ENCODE peak calls at places on chromosomes 12 and 14, in seven cellular contexts. N is breast epithelium, O is adrenal gland, T is esophagus squamous epithelium, C is testis, D is lower leg skin, K is HCT116. L is an unnamed sample.

GRCh38 chr12:89106950-89107349 is 245.4 kb downstream of the DUSP6 start:
- DNase-seq in K (no peak), T (no peak), O (no peak), C (no peak), D (no peak), N (no peak), L (no peak)

GRCh38 chr14:86541969-86542368 is 1012.0 kb downstream of the FLRT2 start:
- DNase-seq in K (no peak), N (no peak), O (no peak), C (no peak), D (no peak), T (no peak), L (no peak)

GRCh38 chr12:96487214-96487613 is 2.2 kb upstream of the CFAP54 start:
- DNase-seq in D (no peak), K (no peak), N (no peak), C (no peak), O (no peak), T (no peak), L (no peak)

GRCh38 chr14:69484444-69485113 is at the start of gene PLEKHD1:
- DNase-seq in T (no peak), K (peak; percentile 18), O (no peak), C (no peak), D (no peak), N (no peak), L (no peak)

GRCh38 chr12:18700254-18700653 is 37.6 kb downstream of the PLCZ1 start:
- DNase-seq in T (no peak), D (no peak), N (no peak), C (no peak), O (peak; percentile 69), K (no peak), L (no peak)

GRCh38 chr14:73713206-73713803 is 879 bp downstream of the PNMA1 start:
- DNase-seq in N (peak; percentile 44), D (no peak), O (no peak), T (no peak), C (no peak), K (no peak), L (no peak)

GRCh38 chr14:100078997-100079561 is 13.9 kb downstream of the EVL start:
- DNase-seq in D (peak; percentile 84), K (no peak), T (no peak), C (peak; percentile 16), N (no peak), O (no peak), L (peak; percentile 95)

GRCh38 chr14:96268426-96269358 is 12.7 kb downstream of the BDKRB1 start:
- DNase-seq in O (no peak), C (no peak), K (no peak), D (peak; percentile 92), T (no peak), N (no peak), L (peak; percentile 54)

GRCh38 chr12:125892276-125892675 is 827.0 kb downstream of the AACS start:
- DNase-seq in K (no peak), N (no peak), D (no peak), C (no peak), O (no peak), T (no peak), L (no peak)

GRCh38 chr14:94582199-94582750 is 1.0 kb downstream of the SERPINA5 start:
- DNase-seq in C (peak; percentile 84), T (no peak), D (peak; percentile 68), N (no peak), O (peak; percentile 84), K (no peak), L (no peak)

GRCh38 chr12:108570743-108571603 is 8.6 kb downstream of the ISCU start:
- DNase-seq in O (peak; percentile 2), K (peak; percentile 28), C (peak; percentile 12), N (no peak), T (no peak), D (peak; percentile 70), L (peak; percentile 70)

GRCh38 chr12:108566452-108566851 is 4.1 kb downstream of the ISCU start:
- DNase-seq in N (no peak), K (no peak), D (no peak), T (no peak), C (no peak), O (no peak), L (no peak)

GRCh38 chr12:108567974-108568652 is 5.7 kb downstream of the ISCU start:
- DNase-seq in N (no peak), O (no peak), K (no peak), C (no peak), T (no peak), D (peak; percentile 42), L (no peak)

GRCh38 chr12:108567388-108567787 is 5.0 kb downstream of the ISCU start:
- DNase-seq in D (no peak), C (no peak), O (no peak), T (no peak), N (no peak), K (no peak), L (no peak)

GRCh38 chr12:108568653-108569154 is 6.3 kb downstream of the ISCU start:
- DNase-seq in C (no peak), T (no peak), O (no peak), K (no peak), N (no peak), D (peak; percentile 69), L (no peak)
- TF ChIP-seq POLR2A in C (no peak), T (no peak), O (no peak), K (no peak), N (no peak), D (no peak), L (no peak)

DNA sequence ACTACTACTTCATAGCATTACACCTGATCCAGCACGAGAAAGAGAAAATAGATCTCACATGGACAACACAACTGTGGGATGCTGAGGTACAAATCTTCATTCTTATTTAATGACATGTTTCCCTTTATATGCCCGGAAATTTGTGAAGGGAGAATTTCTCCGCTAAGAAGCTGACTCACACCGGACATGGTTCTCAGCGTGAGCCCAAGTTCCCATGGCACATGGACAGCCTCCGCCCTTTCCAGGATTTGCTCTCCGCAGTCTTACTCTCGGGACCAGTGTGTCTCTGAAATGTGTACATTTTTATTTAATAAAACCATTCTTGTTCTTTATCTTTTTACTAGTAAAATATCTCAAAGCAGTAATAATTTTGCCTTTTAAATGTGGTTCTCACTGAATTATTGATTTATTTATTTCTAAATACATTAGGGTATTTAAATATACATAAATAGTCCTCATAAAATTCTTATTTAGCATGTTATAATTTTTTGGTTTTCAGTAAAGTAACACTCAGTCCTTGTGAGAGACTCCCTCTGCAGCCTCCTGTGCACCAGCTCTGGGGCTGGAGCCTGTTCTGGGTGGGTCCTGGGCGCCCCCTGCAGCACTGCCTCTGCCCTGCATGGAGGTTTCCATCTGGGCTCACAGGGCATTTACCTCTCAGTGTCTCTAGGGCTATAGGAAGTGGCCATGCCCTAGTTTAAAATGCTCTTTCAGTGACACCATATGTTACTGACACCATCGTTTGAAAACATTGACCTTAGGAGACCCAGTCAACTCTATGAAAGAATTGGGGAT is 1155.0 kb downstream of the TMEM121 start:
- DNase-seq in D (no peak), C (no peak), T (no peak), K (no peak), O (no peak), N (no peak), L (no peak)
- TF ChIP-seq CTCF in D (no peak), C (no peak), T (no peak), K (no peak), O (no peak), N (no peak), L (peak; percentile 22)

DNA sequence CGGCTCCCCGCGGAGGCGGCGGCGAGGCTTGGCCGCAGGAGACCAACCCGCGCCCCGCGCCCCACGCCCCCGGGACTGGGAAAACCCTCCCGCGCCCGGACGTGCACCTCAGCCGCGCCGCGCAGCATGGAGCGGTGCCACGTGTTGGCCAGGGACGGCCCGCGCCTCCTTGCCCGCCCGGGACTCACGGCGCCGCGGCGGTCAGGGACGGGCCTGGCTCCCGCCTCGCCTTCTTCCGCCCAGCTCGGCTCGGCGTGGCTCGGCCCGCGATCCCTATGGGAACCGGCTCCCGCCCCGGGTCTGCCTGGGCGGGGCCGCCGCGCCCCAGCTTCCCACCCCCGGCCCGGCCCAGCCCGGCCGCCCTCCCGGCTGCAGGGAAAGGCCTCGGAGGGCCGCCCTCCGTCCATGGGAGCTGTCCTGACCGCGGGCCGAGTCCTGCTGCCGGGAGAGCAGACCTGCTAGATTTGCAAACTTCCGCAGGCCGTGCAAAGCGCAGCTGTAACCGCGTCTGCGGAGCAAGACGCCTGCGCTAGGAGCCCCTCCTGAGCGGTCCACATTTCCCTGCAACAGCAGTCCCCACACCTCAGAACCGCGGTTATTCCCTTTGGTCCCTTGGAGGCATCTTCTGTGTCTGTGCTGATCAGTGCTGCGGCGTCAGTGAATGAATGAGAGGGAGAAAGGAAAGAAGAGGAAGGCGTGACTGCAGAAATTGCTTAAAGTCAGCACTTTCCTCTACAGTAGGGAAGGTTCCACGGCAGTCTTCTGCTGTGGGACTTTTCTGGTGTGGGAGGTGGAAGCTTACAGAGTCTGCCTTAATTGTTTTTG is at the start of gene CDKL1:
- DNase-seq in D (peak; percentile 89), T (no peak), K (no peak), O (peak; percentile 70), C (peak; percentile 62), N (peak; percentile 29), L (peak; percentile 85)
- TF ChIP-seq POLR2A in D (no peak), T (peak; percentile 27), K (peak; percentile 33), O (peak; percentile 54), C (no peak), N (no peak), L (peak; percentile 9)

GRCh38 chr12:116204169-116204568 is 73.3 kb downstream of the MED13L start:
- DNase-seq in O (no peak), K (no peak), C (no peak), T (no peak), D (no peak), N (no peak), L (no peak)

GRCh38 chr12:116201908-116202307 is 75.6 kb downstream of the MED13L start:
- DNase-seq in O (no peak), N (no peak), T (no peak), K (no peak), C (no peak), D (no peak), L (no peak)

GRCh38 chr12:116201359-116201758 is 76.1 kb downstream of the MED13L start:
- DNase-seq in C (no peak), D (no peak), K (no peak), N (no peak), O (no peak), T (no peak), L (no peak)

GRCh38 chr12:116202433-116202832 is 75.1 kb downstream of the MED13L start:
- DNase-seq in D (no peak), K (no peak), T (no peak), N (no peak), C (no peak), O (no peak), L (no peak)

DNA sequence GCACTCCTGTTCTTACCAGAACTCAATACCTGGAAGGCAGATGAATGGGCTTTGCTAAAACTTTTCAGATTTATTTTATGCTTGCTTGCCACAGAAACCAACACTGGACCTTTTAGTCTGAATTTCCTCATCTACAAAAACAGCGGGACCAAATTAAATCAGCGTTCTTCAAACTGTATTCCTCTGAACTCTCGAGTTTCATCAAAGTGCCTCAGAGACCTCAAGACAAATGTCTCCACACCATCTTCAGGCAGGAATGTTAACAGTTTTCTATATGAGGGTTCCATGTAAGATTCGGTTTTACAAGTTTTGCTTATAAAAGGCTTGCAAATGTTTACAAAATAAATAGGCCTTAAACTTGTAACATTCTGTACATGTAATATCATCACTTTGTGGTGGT is 74.6 kb downstream of the MED13L start:
- DNase-seq in K (no peak), O (no peak), D (no peak), C (no peak), N (no peak), T (no peak), L (no peak)
- TF ChIP-seq CTCF in K (no peak), O (no peak), D (no peak), C (no peak), N (no peak), T (no peak), L (no peak)

GRCh38 chr12:67695974-67696373 is 47.4 kb downstream of the DYRK2 start:
- DNase-seq in D (no peak), K (no peak), O (no peak), N (no peak), C (no peak), T (no peak), L (no peak)
- TF ChIP-seq POLR2A in D (no peak), K (no peak), O (no peak), N (no peak), C (no peak), T (no peak), L (no peak)

L was measured in NB4.